ENCODE peak calls at places on chromosomes 12 and 14, in nine cellular contexts. X is heart right ventricle, B is psoas muscle, O is heart left ventricle, G is HepG2, S is body of pancreas, F is A549, Z is K562, Y is RWPE2. A is an unnamed sample.

GRCh38 chr12:132036063-132036683 is 86.4 kb downstream of the EP400 start:
- ATAC-seq in O (no peak), G (no peak), X (no peak), F (no peak), S (no peak), Y (no peak), B (no peak), Z (no peak), A (no peak)

GRCh38 chr14:56579345-56580316 is at the start of gene TMEM260:
- ATAC-seq in F (peak; percentile 93), O (peak; percentile 97), B (peak; percentile 98), S (peak; percentile 98), X (peak; percentile 97), Z (peak; percentile 94), G (peak; percentile 91), Y (peak; percentile 83), A (peak; percentile 95)

GRCh38 chr12:2783936-2784600 is 10.7 kb upstream of the FKBP4 start:
- ATAC-seq in S (peak; percentile 96), F (peak; percentile 96), G (peak; percentile 97), B (peak; percentile 98), X (peak; percentile 94), O (peak; percentile 95), Y (peak; percentile 94), Z (peak; percentile 98), A (peak; percentile 89)

GRCh38 chr12:108483213-108483920 is 31.7 kb upstream of the FICD start:
- ATAC-seq in F (no peak), B (no peak), G (no peak), X (no peak), Y (peak; percentile 38), O (no peak), Z (peak; percentile 29), S (no peak), A (no peak)

GRCh38 chr12:18123707-18124106 is 33.7 kb upstream of the RERGL start:
- ATAC-seq in X (no peak), O (no peak), Z (no peak), Y (no peak), G (no peak), F (no peak), B (no peak), S (no peak), A (no peak)

GRCh38 chr12:84730561-84731162 is 181.9 kb downstream of the SLC6A15 start:
- ATAC-seq in B (no peak), Y (no peak), S (no peak), X (no peak), F (no peak), G (no peak), Z (no peak), O (no peak), A (no peak)

GRCh38 chr14:88029500-88029899 is 24.6 kb downstream of the GPR65 start:
- ATAC-seq in Y (no peak), O (no peak), G (no peak), S (no peak), B (no peak), F (no peak), X (no peak), Z (no peak), A (no peak)

GRCh38 chr14:20834899-20835298 is 32.3 kb upstream of the RNASE1 start:
- ATAC-seq in Z (no peak), F (no peak), S (no peak), Y (no peak), X (no peak), O (no peak), G (no peak), B (no peak), A (no peak)

GRCh38 chr12:92070864-92071445 is 74.7 kb downstream of the BTG1 start:
- ATAC-seq in S (peak; percentile 86), B (no peak), G (peak; percentile 82), Y (no peak), F (peak; percentile 77), X (peak; percentile 53), Z (no peak), O (peak; percentile 51), A (peak; percentile 77)

GRCh38 chr14:34111505-34111904 is 160.6 kb upstream of the EGLN3 start:
- ATAC-seq in X (no peak), Y (no peak), G (no peak), O (no peak), S (no peak), F (no peak), Z (no peak), B (no peak), A (no peak)

DNA sequence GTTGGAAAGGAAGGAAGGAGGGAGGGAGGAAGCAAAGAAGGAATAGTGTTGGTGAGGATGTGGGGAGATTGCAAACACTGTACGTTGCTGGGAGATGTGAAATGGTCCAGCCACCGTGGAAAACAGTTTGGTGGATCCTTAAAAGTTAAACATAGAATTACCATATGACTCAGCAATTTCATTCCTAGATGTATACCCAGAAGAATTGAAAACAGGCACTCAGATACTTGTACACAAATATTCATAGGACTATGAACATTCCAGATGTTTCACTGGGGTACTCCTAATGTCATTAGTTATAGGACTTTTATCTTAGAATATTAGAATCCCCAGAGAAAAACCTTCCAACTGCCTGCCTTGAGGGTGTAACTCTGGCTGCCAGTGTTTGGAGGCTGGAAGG is 94.8 kb downstream of the DNAI7 start:
- ATAC-seq in Y (no peak), G (no peak), Z (no peak), X (no peak), S (no peak), O (no peak), B (no peak), F (no peak), A (no peak)
- H3K4me3 ChIP-seq in Y (no peak overlapping the region), G (no peak overlapping the region), Z (no peak overlapping the region), X (no peak overlapping the region), S (no peak overlapping the region), O (no peak overlapping the region), B (no peak overlapping the region), F (no peak overlapping the region), A (no peak overlapping the region)

DNA sequence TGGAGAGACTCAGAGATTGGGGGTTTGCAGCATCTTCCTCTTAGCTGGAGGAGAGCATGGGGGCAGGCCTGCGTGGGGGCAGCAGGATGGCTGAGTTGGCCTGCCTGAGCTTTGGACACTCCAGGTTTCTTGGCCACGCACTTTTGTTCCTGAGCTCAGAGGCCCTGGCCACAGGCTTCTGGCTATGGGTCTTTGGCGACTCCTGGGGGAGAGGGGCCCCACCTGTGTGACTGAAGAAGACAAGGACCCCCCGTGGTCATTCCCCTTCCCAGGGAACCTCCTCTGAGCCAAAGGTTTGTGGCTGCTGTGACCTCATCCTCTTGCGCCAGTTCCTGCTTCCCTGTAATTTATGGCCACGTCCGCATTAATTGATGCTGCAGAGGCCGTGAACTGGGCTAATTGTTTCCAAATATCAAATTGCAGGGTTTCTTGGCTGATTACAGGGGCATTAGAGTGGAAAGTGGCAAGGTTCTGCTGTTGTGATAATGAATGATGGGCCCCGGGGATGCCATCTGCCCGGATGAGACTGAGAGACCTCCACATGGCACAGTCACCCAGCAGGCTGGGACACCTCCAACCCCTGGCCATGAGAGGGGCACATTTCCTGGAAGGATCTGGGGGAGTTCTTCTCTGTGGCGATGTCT is 27.6 kb upstream of the NOS1 start:
- ATAC-seq in Y (no peak), O (no peak), F (no peak), B (no peak), X (no peak), G (no peak), S (no peak), Z (no peak), A (no peak)
- TF ChIP-seq CTCF in Y (no peak), O (no peak), F (no peak), B (no peak), X (no peak), G (no peak), S (no peak), Z (no peak), A (no peak)

DNA sequence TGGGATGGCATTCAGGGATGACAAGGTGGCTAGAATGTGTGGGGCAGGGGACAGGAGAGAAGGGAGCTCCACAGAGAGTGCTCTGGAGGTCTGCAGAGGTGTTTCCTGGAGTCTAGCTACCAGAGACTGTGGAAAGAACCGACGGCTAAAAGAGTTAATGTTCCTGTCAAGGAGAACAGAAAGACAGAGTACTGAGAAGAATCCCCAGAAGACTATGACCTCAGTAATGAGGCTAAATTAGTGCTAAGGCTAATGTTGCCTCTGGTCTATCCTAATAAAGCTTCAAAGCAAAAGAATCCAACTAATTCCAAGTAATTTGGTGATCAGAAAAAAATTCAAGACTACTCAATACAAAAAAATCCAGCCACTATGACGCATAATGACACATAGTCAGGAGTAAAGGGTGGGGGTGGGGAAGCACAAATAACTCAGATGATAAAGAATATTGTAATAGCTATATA is 44.7 kb downstream of the FERMT2 start:
- ATAC-seq in Y (peak; percentile 73), B (peak; percentile 34), O (peak; percentile 32), Z (no peak), S (no peak), X (peak; percentile 57), G (no peak), F (peak; percentile 74), A (peak; percentile 33)
- H3K27ac ChIP-seq in Y (peak overlapping the region; percentile 96), B (peak overlapping the region; percentile 53), O (no peak overlapping the region), Z (no peak overlapping the region), S (no peak overlapping the region), X (no peak overlapping the region), G (no peak overlapping the region), F (peak overlapping the region; percentile 93), A (no peak overlapping the region)

GRCh38 chr12:13976028-13976584 is 5.3 kb downstream of the GRIN2B start:
- ATAC-seq in B (no peak), X (no peak), O (no peak), S (no peak), F (no peak), Z (no peak), G (no peak), Y (no peak), A (no peak)

GRCh38 chr12:13976880-13977279 is 4.5 kb downstream of the GRIN2B start:
- ATAC-seq in X (no peak), S (no peak), Z (no peak), Y (no peak), G (no peak), F (no peak), O (no peak), B (no peak), A (no peak)

GRCh38 chr12:13982010-13982409 is 608 bp upstream of the GRIN2B start:
- ATAC-seq in F (peak; percentile 84), Z (peak; percentile 34), O (no peak), X (no peak), S (no peak), G (no peak), B (no peak), Y (no peak), A (no peak)

GRCh38 chr12:13981296-13981962 is at the start of gene GRIN2B:
- ATAC-seq in Z (no peak), F (peak; percentile 69), O (no peak), G (no peak), X (peak; percentile 22), S (no peak), Y (no peak), B (no peak), A (no peak)

DNA sequence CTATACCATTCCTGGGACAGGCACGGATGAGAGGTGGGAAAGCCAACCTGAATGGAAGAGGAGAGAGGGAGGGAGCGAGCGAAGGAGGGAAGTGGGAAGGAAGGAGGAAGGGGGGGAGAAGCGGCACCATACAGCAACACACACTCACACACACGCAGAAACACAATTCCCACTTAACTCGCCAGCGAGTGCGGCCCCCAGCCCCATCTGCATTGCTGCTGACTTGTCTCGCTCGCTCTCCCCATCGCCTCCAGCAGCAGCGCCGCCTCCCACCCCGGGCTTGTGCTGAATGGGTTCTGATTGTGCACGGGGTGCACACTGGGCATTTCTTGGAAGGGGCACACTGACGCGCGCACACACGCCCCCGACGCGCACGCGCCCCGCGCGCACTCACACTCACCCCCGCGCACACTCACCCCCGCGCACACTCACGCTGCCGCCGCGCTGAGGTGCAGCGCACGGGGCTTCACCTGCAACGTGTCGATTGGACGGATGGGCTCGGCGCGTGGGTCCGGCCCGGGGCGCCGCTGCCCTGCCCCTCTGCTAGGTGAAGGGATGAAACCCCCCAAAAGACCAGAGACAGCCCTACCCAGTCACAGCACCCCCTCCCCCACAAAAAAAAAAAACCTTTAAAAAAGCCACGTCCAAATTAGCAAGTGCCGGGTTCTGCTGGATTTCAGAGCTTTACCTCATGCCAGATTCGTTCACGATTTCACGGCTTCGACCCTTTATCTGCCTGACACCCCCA is 680 bp downstream of the GRIN2B start:
- ATAC-seq in S (peak; percentile 21), F (peak; percentile 54), X (peak; percentile 29), Z (no peak), G (no peak), Y (no peak), O (no peak), B (no peak), A (no peak)
- H3K4me3 ChIP-seq in S (no peak overlapping the region), F (peak overlapping the region; percentile 61), X (peak overlapping the region; percentile 41), Z (no peak overlapping the region), G (no peak overlapping the region), Y (no peak overlapping the region), O (peak overlapping the region; percentile 23), B (peak overlapping the region; percentile 41), A (peak overlapping the region; percentile 22)